ENCODE peak calls at places on chromosomes 7 and 10, in nine cellular contexts. K is T-helper 2 cell, I is iPS DF 19.7, H is type B pancreatic cell, N is EH, P is NCI-H345, U is heart left ventricle, F is colonic mucosa, Z is NCI-H1048. T is an unnamed sample.

GRCh38 chr10:123413353-123413752 is 252.8 kb upstream of the GPR26 start:
- DNase-seq in K (no peak), N (no peak), F (no peak), I (no peak), U (no peak), P (no peak), Z (no peak), H (no peak), T (peak)

GRCh38 chr10:127906548-127907377 is at the start of gene PTPRE:
- DNase-seq in I (no peak), N (no peak), F (peak), K (no peak), H (peak), P (peak), Z (no peak), U (peak), T (no peak)

GRCh38 chr7:131501422-131501821 is 55.0 kb downstream of the PODXL start:
- DNase-seq in H (no peak), F (no peak), K (no peak), Z (no peak), N (peak), P (no peak), U (no peak), I (no peak), T (no peak)

GRCh38 chr10:49512121-49512809 is 26.7 kb downstream of the ERCC6 start:
- DNase-seq in Z (no peak), N (peak), I (peak), U (no peak), F (no peak), P (peak), K (no peak), H (no peak), T (peak)

GRCh38 chr10:124515244-124515970 is 53.8 kb downstream of the LHPP start:
- DNase-seq in Z (no peak), K (no peak), H (no peak), F (no peak), N (no peak), P (no peak), U (peak), I (no peak), T (no peak)

GRCh38 chr7:101953248-101953819 is 135.9 kb downstream of the CUX1 start:
- DNase-seq in P (no peak), I (no peak), Z (no peak), U (peak), H (no peak), F (no peak), N (peak), K (no peak), T (no peak)

GRCh38 chr7:106243893-106244292 is 40.9 kb downstream of the NAMPT start:
- DNase-seq in P (no peak), H (no peak), F (no peak), N (peak), I (no peak), Z (no peak), U (no peak), K (no peak), T (no peak)

GRCh38 chr10:44316187-44316921 is 68.5 kb downstream of the CXCL12 start:
- DNase-seq in P (no peak), I (no peak), F (no peak), N (peak), U (no peak), Z (peak), K (no peak), H (no peak), T (peak)

GRCh38 chr7:22675917-22676343 is 51.1 kb upstream of the IL6 start:
- DNase-seq in I (no peak), K (no peak), H (no peak), P (no peak), Z (no peak), U (no peak), F (no peak), N (peak), T (no peak)

GRCh38 chr7:99499356-99499712 is 747 bp downstream of the ZNF394 start:
- DNase-seq in K (no peak), U (no peak), F (no peak), Z (no peak), H (no peak), I (no peak), P (no peak), N (peak), T (peak)

GRCh38 chr10:95096143-95096542 is 26.8 kb upstream of the CYP2C8 start:
- DNase-seq in I (no peak), H (no peak), Z (no peak), P (no peak), U (no peak), F (peak), N (no peak), K (no peak), T (no peak)

GRCh38 chr7:78057571-78057970 is 259.0 kb downstream of the PHTF2 start:
- DNase-seq in F (no peak), H (no peak), N (no peak), K (no peak), I (no peak), U (no peak), Z (no peak), P (no peak), T (no peak)

GRCh38 chr7:5743803-5744202 is 37.7 kb downstream of the RNF216 start:
- DNase-seq in K (no peak), N (no peak), U (no peak), Z (no peak), P (no peak), F (no peak), I (no peak), H (no peak), T (no peak)

GRCh38 chr7:151140826-151141225 is 26.7 kb downstream of the GBX1 start:
- DNase-seq in H (no peak), N (no peak), I (no peak), U (no peak), P (no peak), F (no peak), K (no peak), Z (no peak), T (no peak)

GRCh38 chr10:520402-520787 is 169.1 kb downstream of the DIP2C start:
- DNase-seq in U (no peak), F (no peak), P (no peak), H (no peak), I (no peak), Z (no peak), N (peak), K (no peak), T (no peak)

GRCh38 chr10:86368987-86369386 is 2.4 kb upstream of the GRID1 start:
- DNase-seq in Z (no peak), P (no peak), H (no peak), K (no peak), I (no peak), N (no peak), F (no peak), U (no peak), T (no peak)

GRCh38 chr7:28054531-28055160 is 125.9 kb downstream of the JAZF1 start:
- DNase-seq in Z (no peak), F (no peak), N (no peak), U (no peak), I (no peak), P (no peak), H (no peak), K (no peak), T (no peak)

GRCh38 chr7:116139007-116139406 is 71.3 kb upstream of the TES start:
- DNase-seq in H (no peak), I (no peak), U (no peak), N (no peak), F (no peak), Z (no peak), K (no peak), P (no peak), T (no peak)

GRCh38 chr10:58638406-58638805 is 125.7 kb downstream of the BICC1 start:
- DNase-seq in N (peak), F (no peak), Z (no peak), K (no peak), U (no peak), P (no peak), H (no peak), I (no peak), T (no peak)

GRCh38 chr7:32762321-32762669 is 129.3 kb downstream of the KBTBD2 start:
- DNase-seq in I (no peak), H (no peak), F (no peak), P (no peak), N (no peak), Z (no peak), K (no peak), U (no peak), T (no peak)

GRCh38 chr7:94440460-94441039 is 45.9 kb downstream of the COL1A2 start:
- DNase-seq in F (peak), U (no peak), N (no peak), P (no peak), I (no peak), K (no peak), H (no peak), Z (no peak), T (no peak)

GRCh38 chr10:11761431-11761830 is 19.2 kb downstream of the ECHDC3 start:
- DNase-seq in I (no peak), N (no peak), F (no peak), H (no peak), K (no peak), U (no peak), P (no peak), Z (no peak), T (no peak)

GRCh38 chr7:78037603-78038002 is 239.0 kb downstream of the PHTF2 start:
- DNase-seq in I (no peak), Z (no peak), F (no peak), N (no peak), P (no peak), H (no peak), K (no peak), U (no peak), T (no peak)

GRCh38 chr7:102073931-102074880 is 212.5 kb upstream of the SH2B2 start:
- DNase-seq in F (peak), P (no peak), Z (no peak), N (peak), U (no peak), H (no peak), K (no peak), I (no peak), T (no peak)

GRCh38 chr10:44972874-44973306 is 5.7 kb downstream of the DEPP1 start:
- DNase-seq in P (no peak), Z (no peak), I (no peak), U (peak), F (no peak), H (no peak), K (no peak), N (no peak), T (no peak)

GRCh38 chr7:5692112-5692844 is 89.2 kb downstream of the RNF216 start:
- DNase-seq in P (no peak), N (peak), Z (no peak), H (no peak), U (peak), K (no peak), I (no peak), F (peak), T (no peak)

GRCh38 chr7:92834661-92835139 is 1.7 kb downstream of the CDK6 start:
- DNase-seq in F (peak), P (no peak), K (peak), Z (no peak), U (peak), N (no peak), I (no peak), H (peak), T (no peak)

GRCh38 chr7:15280078-15280734 is 281.6 kb downstream of the AGMO start:
- DNase-seq in F (no peak), Z (no peak), H (no peak), P (no peak), U (peak), I (peak), K (no peak), N (no peak), T (no peak)